ENCODE peak calls at places on chromosomes 13 and 19, in four cellular contexts. Y is neuronal stem cell; D is C1 segment of cervical spinal cord; I is stimulated activated CD8-positive, alpha-beta memory T cell treated with anti-CD3 and anti-CD28 coated beads, Interleukin-4, amount 100 ng/mL, for 4 hours. H is an unnamed sample.

GRCh38 chr19:41531438-41532311 is 44.3 kb upstream of the CEACAM21 start:
- DNase-seq in Y (no peak), D (no peak), I (peak; percentile 76), H (no peak)

GRCh38 chr13:98910501-98910951 is 67.3 kb downstream of the DOCK9 start:
- DNase-seq in Y (no peak), D (no peak), I (no peak), H (no peak)

GRCh38 chr13:94968040-94968756 is 255.9 kb upstream of the SOX21 start:
- DNase-seq in Y (peak; percentile 65), D (peak; percentile 68), I (no peak), H (peak; percentile 83)

GRCh38 chr13:101681834-101682233 is 229.4 kb downstream of the ITGBL1 start:
- DNase-seq in Y (no peak), D (no peak), I (no peak), H (no peak)

GRCh38 chr13:75180805-75181455 is 301.0 kb downstream of the TBC1D4 start:
- DNase-seq in Y (no peak), D (no peak), I (no peak), H (no peak)

GRCh38 chr13:44429311-44429710 is 55.7 kb downstream of the SERP2 start:
- DNase-seq in Y (no peak), D (no peak), I (no peak), H (no peak)

GRCh38 chr19:6020166-6020967 is 42.4 kb upstream of the RANBP3 start:
- DNase-seq in Y (no peak), D (no peak), I (no peak), H (no peak)

GRCh38 chr19:28504139-28504538 is 708.8 kb downstream of the UQCRFS1 start:
- DNase-seq in Y (no peak), D (no peak), I (no peak), H (no peak)

GRCh38 chr13:33057019-33057785 is 41.0 kb downstream of the KL start:
- DNase-seq in Y (peak; percentile 54), D (no peak), I (no peak), H (peak; percentile 62)

GRCh38 chr13:31781064-31781463 is 41.7 kb downstream of the RXFP2 start:
- DNase-seq in Y (no peak), D (no peak), I (no peak), H (no peak)

GRCh38 chr13:50543767-50544166 is 299.7 kb downstream of the DLEU7 start:
- DNase-seq in Y (no peak), D (no peak), I (no peak), H (no peak)

GRCh38 chr19:892243-892996 is 567 bp downstream of the MED16 start:
- DNase-seq in Y (no peak), D (no peak), I (no peak), H (no peak)

GRCh38 chr19:7989071-7989575 is 16.3 kb downstream of the ELAVL1 start:
- DNase-seq in Y (no peak), D (no peak), I (no peak), H (no peak)

GRCh38 chr19:5585461-5586299 is 17.9 kb upstream of the TINCR start:
- DNase-seq in Y (peak; percentile 43), D (peak; percentile 36), I (no peak), H (peak; percentile 90)

GRCh38 chr19:2695288-2695866 is 7.1 kb downstream of the GNG7 start:
- DNase-seq in Y (no peak), D (peak; percentile 93), I (no peak), H (no peak)

GRCh38 chr19:15249912-15250634 is 17.8 kb upstream of the EPHX3 start:
- DNase-seq in Y (no peak), D (no peak), I (no peak), H (peak; percentile 36)

GRCh38 chr19:48501961-48502719 is 9.5 kb downstream of the LMTK3 start:
- DNase-seq in Y (peak; percentile 96), D (no peak), I (no peak), H (no peak)

GRCh38 chr19:39820696-39821095 is 13.3 kb downstream of the DYRK1B start:
- DNase-seq in Y (no peak), D (no peak), I (no peak), H (no peak)

GRCh38 chr13:51838235-51838846 is 6.6 kb downstream of the TMEM272 start:
- DNase-seq in Y (no peak), D (no peak), I (no peak), H (no peak)

GRCh38 chr13:85283408-85283807 is 515.8 kb downstream of the SLITRK6 start:
- DNase-seq in Y (no peak), D (no peak), I (no peak), H (no peak)

GRCh38 chr13:67298297-67298696 is 68.2 kb upstream of the PCDH9 start:
- DNase-seq in Y (no peak), D (no peak), I (no peak), H (no peak)

GRCh38 chr19:10432736-10433130 is 12.4 kb downstream of the PDE4A start:
- DNase-seq in Y (no peak), D (no peak), I (no peak), H (no peak)

GRCh38 chr13:51148952-51149573 is 38.0 kb upstream of the C13orf42 start:
- DNase-seq in Y (peak; percentile 51), D (peak; percentile 15), I (no peak), H (peak; percentile 75)

GRCh38 chr13:90258129-90258528 is 1089.4 kb upstream of the MIR17HG start:
- DNase-seq in Y (no peak), D (no peak), I (no peak), H (no peak)

GRCh38 chr13:113816248-113816924 is 47.5 kb downstream of the GAS6 start:
- DNase-seq in Y (no peak), D (no peak), I (no peak), H (no peak)

GRCh38 chr19:12838182-12838890 is at the start of gene MAST1:
- DNase-seq in Y (no peak), D (no peak), I (no peak), H (peak; percentile 71)

GRCh38 chr13:110448230-110448629 is 113.3 kb downstream of the RAB20 start:
- DNase-seq in Y (no peak), D (no peak), I (no peak), H (no peak)

GRCh38 chr13:98691360-98691759 is 61.1 kb downstream of the SLC15A1 start:
- DNase-seq in Y (no peak), D (no peak), I (no peak), H (no peak)

GRCh38 chr19:39196860-39197562 is at the start of gene NCCRP1:
- DNase-seq in Y (peak; percentile 62), D (no peak), I (no peak), H (peak; percentile 63)

GRCh38 chr13:52048516-52048915 is 24.0 kb downstream of the UTP14C start:
- DNase-seq in Y (no peak), D (no peak), I (no peak), H (no peak)

GRCh38 chr13:89315287-89315686 is 1644.1 kb downstream of the SLITRK5 start:
- DNase-seq in Y (no peak), D (no peak), I (no peak), H (no peak)